ENCODE peak calls at places on chromosome 18, in five cellular contexts. L, W, F, Y and Q are unnamed samples.

GRCh38 chr18:44761812-44762211 is 81.1 kb downstream of the SETBP1 start:
- DNase-seq in L (no peak), W (no peak), F (no peak), Y (no peak), Q (peak)

GRCh38 chr18:3605562-3606443 is 155.8 kb downstream of the TGIF1 start:
- DNase-seq in L (no peak), W (peak), F (no peak), Y (no peak), Q (peak)

GRCh38 chr18:33820517-33821368 is 242.7 kb downstream of the ASXL3 start:
- DNase-seq in L (no peak), W (no peak), F (no peak), Y (no peak), Q (no peak)

GRCh38 chr18:44959013-44959412 is 278.3 kb downstream of the SETBP1 start:
- DNase-seq in L (no peak), W (no peak), F (no peak), Y (no peak), Q (no peak)

GRCh38 chr18:67265464-67266245 is 250.9 kb downstream of the DSEL start:
- DNase-seq in L (no peak), W (peak), F (no peak), Y (peak), Q (peak)

GRCh38 chr18:53422896-53423295 is 801.6 kb downstream of the MBD2 start:
- DNase-seq in L (no peak), W (no peak), F (no peak), Y (no peak), Q (no peak)

GRCh38 chr18:980586-980985 is 75.9 kb downstream of the ADCYAP1 start:
- DNase-seq in L (no peak), W (no peak), F (no peak), Y (no peak), Q (no peak)

GRCh38 chr18:25810736-25811135 is 279.7 kb downstream of the SS18 start:
- DNase-seq in L (no peak), W (no peak), F (no peak), Y (no peak), Q (no peak)

GRCh38 chr18:54828986-54829385 is 709 bp downstream of the RAB27B start:
- DNase-seq in L (no peak), W (no peak), F (no peak), Y (no peak), Q (no peak)

GRCh38 chr18:26993568-26993967 is 128.1 kb upstream of the AQP4 start:
- DNase-seq in L (no peak), W (no peak), F (no peak), Y (no peak), Q (no peak)

GRCh38 chr18:62992877-62993365 is 277.6 kb downstream of the PHLPP1 start:
- DNase-seq in L (no peak), W (no peak), F (no peak), Y (no peak), Q (no peak)

GRCh38 chr18:57205641-57206040 is 58.8 kb downstream of the BOD1L2 start:
- DNase-seq in L (no peak), W (no peak), F (no peak), Y (no peak), Q (no peak)

GRCh38 chr18:61528961-61529360 is 195.7 kb downstream of the CDH20 start:
- DNase-seq in L (no peak), W (no peak), F (no peak), Y (no peak), Q (no peak)

GRCh38 chr18:12309683-12310198 is 1.7 kb downstream of the TUBB6 start:
- DNase-seq in L (no peak), W (no peak), F (no peak), Y (no peak), Q (no peak)

GRCh38 chr18:32441536-32441935 is 29.1 kb downstream of the GAREM1 start:
- DNase-seq in L (no peak), W (peak), F (no peak), Y (no peak), Q (no peak)
- H3K4me3 ChIP-seq in L (no peak), W (peak), F (no peak), Y (no peak), Q (no peak)

DNA sequence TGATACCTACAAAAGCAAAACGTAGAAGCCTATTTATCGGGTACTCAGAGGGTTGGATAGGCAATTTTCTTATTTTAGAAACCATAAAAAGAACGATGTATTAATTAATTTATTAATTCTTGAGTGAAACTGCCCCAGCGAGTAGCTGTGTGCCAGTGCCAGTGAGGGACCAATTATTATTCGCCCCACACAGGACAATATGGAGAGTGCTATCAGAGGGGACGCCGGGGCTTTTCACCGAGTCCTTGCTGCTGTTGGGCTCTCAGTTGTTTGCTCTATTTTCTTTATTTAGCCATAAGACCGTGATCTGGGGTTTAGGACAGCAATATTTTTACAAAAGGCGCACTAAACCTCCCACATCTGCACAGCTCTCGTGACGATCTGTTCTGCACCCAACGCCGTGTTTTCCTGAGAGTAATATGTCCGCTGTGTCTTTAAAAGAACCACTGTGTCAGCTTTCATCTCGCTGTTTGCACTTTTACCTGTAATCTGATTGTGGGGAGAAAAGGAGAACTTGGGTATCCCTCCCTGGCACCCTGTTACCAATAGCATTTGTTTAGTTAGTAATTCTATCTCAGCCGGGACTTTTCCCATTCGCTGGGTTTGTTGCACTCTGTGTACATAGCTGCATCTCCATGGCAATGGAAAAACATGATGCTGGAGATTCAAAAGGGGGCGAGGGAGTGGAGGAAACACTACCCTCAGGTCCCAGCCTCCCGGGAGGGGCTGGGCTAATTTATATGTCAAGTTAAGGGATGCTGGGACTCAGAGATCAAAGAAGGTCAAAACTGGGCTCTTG is 30.1 kb upstream of the ZNF516 start:
- DNase-seq in L (no peak), W (peak), F (no peak), Y (no peak), Q (no peak)
- H3K4me3 ChIP-seq in L (no peak), W (peak), F (peak), Y (peak), Q (no peak)

GRCh38 chr18:7568426-7568825 is 1.3 kb downstream of the PTPRM start:
- DNase-seq in L (no peak), W (peak), F (peak), Y (no peak), Q (peak)
- H3K4me3 ChIP-seq in L (no peak), W (peak), F (peak), Y (peak), Q (peak)

GRCh38 chr18:59867337-59868104 is 32.3 kb upstream of the PMAIP1 start:
- DNase-seq in L (no peak), W (no peak), F (no peak), Y (no peak), Q (no peak)
- H3K4me3 ChIP-seq in L (no peak), W (no peak), F (no peak), Y (no peak), Q (no peak)